ENCODE peak calls at places on chromosomes 4 and X, in four cellular contexts. One of them, this sample, is unnamed.

GRCh38 chr4:2809610-2810180 is 16.8 kb downstream of the SH3BP2 start:
- DNase-seq in midbrain: peak
- DNase-seq in activated T-helper 9 cell treated with anti-CD3 and anti-CD28 coated beads, Interleukin-2, amount 50 U/mL, for 16 hours: no peak
- DNase-seq in sciatic nerve: no peak
- DNase-seq in this sample: no peak

GRCh38 chr4:56465599-56466295 is 1.7 kb upstream of the SRP72 start:
- DNase-seq in sciatic nerve: no peak
- DNase-seq in midbrain: no peak
- DNase-seq in activated T-helper 9 cell treated with anti-CD3 and anti-CD28 coated beads, Interleukin-2, amount 50 U/mL, for 16 hours: no peak
- DNase-seq in this sample: no peak

GRCh38 chr4:168212656-168213055 is 105.9 kb downstream of the DDX60 start:
- DNase-seq in activated T-helper 9 cell treated with anti-CD3 and anti-CD28 coated beads, Interleukin-2, amount 50 U/mL, for 16 hours: no peak
- DNase-seq in midbrain: no peak
- DNase-seq in sciatic nerve: no peak
- DNase-seq in this sample: no peak

GRCh38 chr4:189228726-189229125 is 711.9 kb upstream of the FRG1 start:
- DNase-seq in sciatic nerve: no peak
- DNase-seq in activated T-helper 9 cell treated with anti-CD3 and anti-CD28 coated beads, Interleukin-2, amount 50 U/mL, for 16 hours: no peak
- DNase-seq in midbrain: no peak
- DNase-seq in this sample: no peak

GRCh38 chr4:4256799-4257198 is 8.8 kb upstream of the TMEM128 start:
- DNase-seq in activated T-helper 9 cell treated with anti-CD3 and anti-CD28 coated beads, Interleukin-2, amount 50 U/mL, for 16 hours: no peak
- DNase-seq in midbrain: no peak
- DNase-seq in sciatic nerve: no peak
- DNase-seq in this sample: no peak

GRCh38 chrX:13119386-13119785 is 75.0 kb upstream of the FAM9C start:
- DNase-seq in midbrain: no peak
- DNase-seq in sciatic nerve: no peak
- DNase-seq in activated T-helper 9 cell treated with anti-CD3 and anti-CD28 coated beads, Interleukin-2, amount 50 U/mL, for 16 hours: no peak
- DNase-seq in this sample: no peak

GRCh38 chrX:128691872-128692271 is 639.7 kb upstream of the ACTRT1 start:
- DNase-seq in midbrain: no peak
- DNase-seq in sciatic nerve: no peak
- DNase-seq in activated T-helper 9 cell treated with anti-CD3 and anti-CD28 coated beads, Interleukin-2, amount 50 U/mL, for 16 hours: no peak
- DNase-seq in this sample: no peak

GRCh38 chr4:108360857-108361820 is 192.4 kb upstream of the LEF1 start:
- DNase-seq in midbrain: no peak
- DNase-seq in sciatic nerve: no peak
- DNase-seq in activated T-helper 9 cell treated with anti-CD3 and anti-CD28 coated beads, Interleukin-2, amount 50 U/mL, for 16 hours: no peak
- DNase-seq in this sample: no peak

GRCh38 chr4:39700500-39700899 is 2.6 kb downstream of the UBE2K start:
- DNase-seq in activated T-helper 9 cell treated with anti-CD3 and anti-CD28 coated beads, Interleukin-2, amount 50 U/mL, for 16 hours: no peak
- DNase-seq in midbrain: no peak
- DNase-seq in sciatic nerve: no peak
- DNase-seq in this sample: no peak

GRCh38 chr4:139278450-139278849 is 1.6 kb downstream of the MGARP start:
- DNase-seq in sciatic nerve: no peak
- DNase-seq in midbrain: no peak
- DNase-seq in activated T-helper 9 cell treated with anti-CD3 and anti-CD28 coated beads, Interleukin-2, amount 50 U/mL, for 16 hours: no peak
- DNase-seq in this sample: no peak

GRCh38 chr4:165433529-165433928 is 54.7 kb downstream of the CPE start:
- DNase-seq in sciatic nerve: no peak
- DNase-seq in activated T-helper 9 cell treated with anti-CD3 and anti-CD28 coated beads, Interleukin-2, amount 50 U/mL, for 16 hours: no peak
- DNase-seq in midbrain: no peak
- DNase-seq in this sample: no peak

GRCh38 chrX:72705814-72706213 is 8.3 kb downstream of the PHKA1 start:
- DNase-seq in activated T-helper 9 cell treated with anti-CD3 and anti-CD28 coated beads, Interleukin-2, amount 50 U/mL, for 16 hours: no peak
- DNase-seq in midbrain: no peak
- DNase-seq in sciatic nerve: no peak
- DNase-seq in this sample: no peak

GRCh38 chr4:39295784-39296183 is 70.4 kb downstream of the RFC1 start:
- DNase-seq in sciatic nerve: no peak
- DNase-seq in activated T-helper 9 cell treated with anti-CD3 and anti-CD28 coated beads, Interleukin-2, amount 50 U/mL, for 16 hours: no peak
- DNase-seq in midbrain: no peak
- DNase-seq in this sample: no peak

GRCh38 chrX:2784026-2784425 is 32.2 kb downstream of the XG start:
- DNase-seq in sciatic nerve: no peak
- DNase-seq in activated T-helper 9 cell treated with anti-CD3 and anti-CD28 coated beads, Interleukin-2, amount 50 U/mL, for 16 hours: no peak
- DNase-seq in midbrain: no peak
- DNase-seq in this sample: no peak

GRCh38 chr4:22237155-22237751 is 278.6 kb downstream of the ADGRA3 start:
- DNase-seq in sciatic nerve: no peak
- DNase-seq in activated T-helper 9 cell treated with anti-CD3 and anti-CD28 coated beads, Interleukin-2, amount 50 U/mL, for 16 hours: peak
- DNase-seq in midbrain: peak
- DNase-seq in this sample: peak

GRCh38 chr4:11497212-11497806 is 68.6 kb upstream of the HS3ST1 start:
- DNase-seq in activated T-helper 9 cell treated with anti-CD3 and anti-CD28 coated beads, Interleukin-2, amount 50 U/mL, for 16 hours: no peak
- DNase-seq in midbrain: no peak
- DNase-seq in sciatic nerve: no peak
- DNase-seq in this sample: no peak

GRCh38 chrX:13263560-13264251 is 56.1 kb downstream of the ATXN3L start:
- DNase-seq in activated T-helper 9 cell treated with anti-CD3 and anti-CD28 coated beads, Interleukin-2, amount 50 U/mL, for 16 hours: no peak
- DNase-seq in midbrain: no peak
- DNase-seq in sciatic nerve: no peak
- DNase-seq in this sample: no peak

GRCh38 chrX:1941291-1941690 is 326.4 kb downstream of the ASMT start:
- DNase-seq in midbrain: no peak
- DNase-seq in activated T-helper 9 cell treated with anti-CD3 and anti-CD28 coated beads, Interleukin-2, amount 50 U/mL, for 16 hours: no peak
- DNase-seq in sciatic nerve: no peak
- DNase-seq in this sample: no peak

GRCh38 chr4:133759428-133759827 is 442.2 kb downstream of the PABPC4L start:
- DNase-seq in sciatic nerve: no peak
- DNase-seq in activated T-helper 9 cell treated with anti-CD3 and anti-CD28 coated beads, Interleukin-2, amount 50 U/mL, for 16 hours: no peak
- DNase-seq in midbrain: no peak
- DNase-seq in this sample: no peak

GRCh38 chr4:94525993-94526740 is 74.4 kb downstream of the PDLIM5 start:
- DNase-seq in activated T-helper 9 cell treated with anti-CD3 and anti-CD28 coated beads, Interleukin-2, amount 50 U/mL, for 16 hours: no peak
- DNase-seq in midbrain: no peak
- DNase-seq in sciatic nerve: no peak
- DNase-seq in this sample: no peak

GRCh38 chr4:89427765-89428164 is 120.2 kb upstream of the GPRIN3 start:
- DNase-seq in sciatic nerve: no peak
- DNase-seq in midbrain: no peak
- DNase-seq in activated T-helper 9 cell treated with anti-CD3 and anti-CD28 coated beads, Interleukin-2, amount 50 U/mL, for 16 hours: no peak
- DNase-seq in this sample: no peak

GRCh38 chr4:5162909-5163508 is 111.7 kb downstream of the STK32B start:
- DNase-seq in activated T-helper 9 cell treated with anti-CD3 and anti-CD28 coated beads, Interleukin-2, amount 50 U/mL, for 16 hours: no peak
- DNase-seq in sciatic nerve: no peak
- DNase-seq in midbrain: no peak
- DNase-seq in this sample: no peak

GRCh38 chr4:109432676-109433075 is 939 bp upstream of the SEC24B start:
- DNase-seq in activated T-helper 9 cell treated with anti-CD3 and anti-CD28 coated beads, Interleukin-2, amount 50 U/mL, for 16 hours: no peak
- DNase-seq in sciatic nerve: no peak
- DNase-seq in midbrain: no peak
- DNase-seq in this sample: no peak

GRCh38 chr4:35710343-35710742 is 534.0 kb downstream of the ARAP2 start:
- DNase-seq in sciatic nerve: no peak
- DNase-seq in midbrain: no peak
- DNase-seq in activated T-helper 9 cell treated with anti-CD3 and anti-CD28 coated beads, Interleukin-2, amount 50 U/mL, for 16 hours: no peak
- DNase-seq in this sample: no peak

GRCh38 chr4:138204507-138204906 is 37.6 kb downstream of the SLC7A11 start:
- DNase-seq in midbrain: no peak
- DNase-seq in activated T-helper 9 cell treated with anti-CD3 and anti-CD28 coated beads, Interleukin-2, amount 50 U/mL, for 16 hours: no peak
- DNase-seq in sciatic nerve: no peak
- DNase-seq in this sample: no peak

GRCh38 chr4:1598206-1598605 is 85.9 kb downstream of the FAM53A start:
- DNase-seq in midbrain: no peak
- DNase-seq in sciatic nerve: no peak
- DNase-seq in activated T-helper 9 cell treated with anti-CD3 and anti-CD28 coated beads, Interleukin-2, amount 50 U/mL, for 16 hours: no peak
- DNase-seq in this sample: no peak

GRCh38 chr4:151045907-151046306 is 30.8 kb upstream of the LRBA start:
- DNase-seq in midbrain: no peak
- DNase-seq in activated T-helper 9 cell treated with anti-CD3 and anti-CD28 coated beads, Interleukin-2, amount 50 U/mL, for 16 hours: no peak
- DNase-seq in sciatic nerve: no peak
- DNase-seq in this sample: no peak

GRCh38 chr4:153026947-153027346 is 90.8 kb downstream of the FHDC1 start:
- DNase-seq in midbrain: no peak
- DNase-seq in activated T-helper 9 cell treated with anti-CD3 and anti-CD28 coated beads, Interleukin-2, amount 50 U/mL, for 16 hours: no peak
- DNase-seq in sciatic nerve: no peak
- DNase-seq in this sample: no peak